ENCODE peak calls at places on chromosomes 4 and X, in seven cellular contexts. Q is aorta, Y is ovary, P is Peyer's patch, H is ascending aorta, X is cardiac muscle cell, A is right lobe of liver. N is an unnamed sample.

GRCh38 chrX:153802513-153803045 is 8.1 kb downstream of the SSR4 start:
- DNase-seq in Q (no peak), Y (no peak), P (no peak), H (no peak), X (no peak), A (no peak), N (no peak)

GRCh38 chr4:19575959-19576358 is 675.7 kb upstream of the SLIT2 start:
- DNase-seq in Q (no peak), Y (no peak), P (no peak), H (no peak), X (no peak), A (no peak), N (no peak)

GRCh38 chrX:24963823-24964222 is 51.9 kb downstream of the ARX start:
- DNase-seq in Q (no peak), Y (no peak), P (no peak), H (no peak), X (peak; percentile 10), A (no peak), N (no peak)

GRCh38 chr4:24274401-24275035 is 309.8 kb downstream of the DHX15 start:
- DNase-seq in Q (no peak), Y (no peak), P (no peak), H (no peak), X (no peak), A (no peak), N (no peak)

GRCh38 chrX:153938226-153938786 is 3.5 kb upstream of the NAA10 start:
- DNase-seq in Q (no peak), Y (no peak), P (no peak), H (no peak), X (no peak), A (no peak), N (no peak)

GRCh38 chrX:17521871-17522693 is 147.1 kb downstream of the NHS start:
- DNase-seq in Q (no peak), Y (peak; percentile 43), P (no peak), H (no peak), X (peak; percentile 49), A (no peak), N (no peak)

GRCh38 chr4:79900182-79900581 is 172.8 kb downstream of the ANTXR2 start:
- DNase-seq in Q (no peak), Y (no peak), P (no peak), H (no peak), X (no peak), A (no peak), N (no peak)

GRCh38 chrX:100512471-100512870 is 72.3 kb upstream of the TNMD start:
- DNase-seq in Q (no peak), Y (no peak), P (no peak), H (no peak), X (peak; percentile 22), A (no peak), N (no peak)

GRCh38 chr4:78707268-78707667 is 68.9 kb upstream of the BMP2K start:
- DNase-seq in Q (no peak), Y (no peak), P (no peak), H (no peak), X (no peak), A (no peak), N (no peak)

GRCh38 chr4:94519019-94519418 is 67.3 kb downstream of the PDLIM5 start:
- DNase-seq in Q (no peak), Y (no peak), P (no peak), H (no peak), X (no peak), A (no peak), N (no peak)
- H3K4me1 ChIP-seq in Q (peaks cover 21% of the 10 kb centered on the region), Y (no peaks in the 10 kb centered on the region), P (no peaks in the 10 kb centered on the region), H (peaks cover 77% of the 10 kb centered on the region), X (peaks cover 55% of the 10 kb centered on the region), A (peaks cover 32% of the 10 kb centered on the region), N (no peaks in the 10 kb centered on the region)

GRCh38 chr4:76969493-76969892 is 19.9 kb downstream of the SEPTIN11 start:
- DNase-seq in Q (no peak), Y (no peak), P (no peak), H (no peak), X (no peak), A (no peak), N (no peak)
- H3K4me1 ChIP-seq in Q (peaks cover 10% of the 10 kb centered on the region), Y (no peaks in the 10 kb centered on the region), P (no peaks in the 10 kb centered on the region), H (peaks cover 16% of the 10 kb centered on the region), X (no peaks in the 10 kb centered on the region), A (no peaks in the 10 kb centered on the region), N (no peaks in the 10 kb centered on the region)

GRCh38 chrX:13094780-13095425 is 50.5 kb upstream of the FAM9C start:
- DNase-seq in Q (no peak), Y (no peak), P (no peak), H (no peak), X (no peak), A (no peak), N (no peak)
- H3K4me1 ChIP-seq in Q (no peaks in the 10 kb centered on the region), Y (peaks cover 1% of the 10 kb centered on the region), P (no peaks in the 10 kb centered on the region), H (no peaks in the 10 kb centered on the region), X (no peaks in the 10 kb centered on the region), A (peaks cover 11% of the 10 kb centered on the region), N (no peaks in the 10 kb centered on the region)

GRCh38 chr4:2843023-2843908 is at the start of gene ADD1:
- DNase-seq in Q (peak; percentile 97), Y (peak; percentile 98), P (peak; percentile 95), H (peak; percentile 96), X (peak; percentile 94), A (peak; percentile 95), N (peak; percentile 82)
- H3K4me1 ChIP-seq in Q (peaks cover 5% of the 10 kb centered on the region), Y (peaks cover 8% of the 10 kb centered on the region), P (peaks cover 3% of the 10 kb centered on the region), H (peaks cover 30% of the 10 kb centered on the region), X (peaks cover 13% of the 10 kb centered on the region), A (peaks cover 33% of the 10 kb centered on the region), N (no peaks in the 10 kb centered on the region)

GRCh38 chr4:17060230-17060629 is 161.8 kb upstream of the LDB2 start:
- DNase-seq in Q (no peak), Y (no peak), P (no peak), H (no peak), X (no peak), A (no peak), N (no peak)
- H3K4me1 ChIP-seq in Q (peaks cover 6% of the 10 kb centered on the region), Y (peaks cover 4% of the 10 kb centered on the region), P (no peaks in the 10 kb centered on the region), H (no peaks in the 10 kb centered on the region), X (no peaks in the 10 kb centered on the region), A (no peaks in the 10 kb centered on the region), N (no peaks in the 10 kb centered on the region)

GRCh38 chr4:55781341-55781740 is 38.2 kb upstream of the EXOC1L start:
- DNase-seq in Q (no peak), Y (no peak), P (no peak), H (no peak), X (no peak), A (no peak), N (no peak)
- H3K4me1 ChIP-seq in Q (no peaks in the 10 kb centered on the region), Y (no peaks in the 10 kb centered on the region), P (no peaks in the 10 kb centered on the region), H (no peaks in the 10 kb centered on the region), X (no peaks in the 10 kb centered on the region), A (no peaks in the 10 kb centered on the region), N (no peaks in the 10 kb centered on the region)

GRCh38 chrX:20438871-20439526 is 172.3 kb upstream of the RPS6KA3 start:
- DNase-seq in Q (no peak), Y (no peak), P (no peak), H (no peak), X (no peak), A (no peak), N (no peak)

GRCh38 chrX:20441123-20441522 is 174.4 kb upstream of the RPS6KA3 start:
- DNase-seq in Q (no peak), Y (no peak), P (no peak), H (no peak), X (no peak), A (no peak), N (no peak)

GRCh38 chrX:20445109-20445508 is 178.4 kb upstream of the RPS6KA3 start:
- DNase-seq in Q (no peak), Y (no peak), P (no peak), H (no peak), X (no peak), A (no peak), N (no peak)

GRCh38 chrX:20437678-20438077 is 171.0 kb upstream of the RPS6KA3 start:
- DNase-seq in Q (no peak), Y (no peak), P (no peak), H (no peak), X (no peak), A (no peak), N (no peak)

DNA sequence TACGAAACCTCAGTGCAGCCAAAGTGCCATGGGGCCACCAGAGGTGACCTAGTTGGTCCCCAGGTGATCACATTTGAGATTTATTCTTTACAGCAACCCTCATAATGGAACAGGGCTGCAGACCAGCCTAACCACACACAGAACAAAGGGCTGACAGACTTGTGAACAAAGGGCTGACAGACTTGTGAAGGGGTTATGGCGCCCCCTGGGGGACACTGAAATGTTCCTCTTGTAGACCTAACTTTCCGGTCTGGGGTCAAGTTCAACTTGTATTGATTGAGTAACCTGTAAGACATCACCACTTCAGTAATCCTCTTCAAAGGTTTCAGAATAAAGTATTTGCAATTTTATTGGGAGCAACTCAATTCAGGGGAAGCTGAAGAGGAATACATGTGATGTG is 175.9 kb upstream of the RPS6KA3 start:
- DNase-seq in Q (peak; percentile 91), Y (peak; percentile 68), P (peak; percentile 97), H (peak; percentile 82), X (peak; percentile 78), A (peak; percentile 76), N (peak; percentile 41)
- H3K4me1 ChIP-seq in Q (no peaks in the 10 kb centered on the region), Y (no peaks in the 10 kb centered on the region), P (no peaks in the 10 kb centered on the region), H (no peaks in the 10 kb centered on the region), X (no peaks in the 10 kb centered on the region), A (no peaks in the 10 kb centered on the region), N (no peaks in the 10 kb centered on the region)

N was measured in iPS DF 6.9.